ENCODE peak calls at places on chromosomes 6 and 20, in nine cellular contexts. O is IMR-90; I is anterior cingulate cortex; A is activated T-helper 1 cell treated with anti-CD3 and anti-CD28 coated beads, Interleukin-2, amount 50 U/mL, for 16 hours; B is K562; X is CD8-positive, alpha-beta memory T cell; M is stimulated activated CD8-positive, alpha-beta memory T cell treated with anti-CD3 and anti-CD28 coated beads, Interleukin-4, amount 100 ng/mL, for 4 hours; T is activated CD8-positive, alpha-beta memory T cell treated with anti-CD3 and anti-CD28 coated beads, Interleukin-2, amount 50 U/mL, for 4 hours; Q is suprapubic skin. S is an unnamed sample.

GRCh38 chr6:17446713-17447112 is 53.3 kb downstream of the CAP2 start:
- DNase-seq in T (no peak), B (no peak), A (no peak), O (no peak), M (no peak), Q (no peak), X (no peak), I (no peak), S (no peak)

GRCh38 chr6:18241208-18241836 is 23.0 kb downstream of the DEK start:
- DNase-seq in T (no peak), M (no peak), B (no peak), A (no peak), Q (no peak), O (peak; percentile 38), I (no peak), X (no peak), S (no peak)

GRCh38 chr6:89555751-89556150 is 82.8 kb downstream of the LYRM2 start:
- DNase-seq in X (no peak), M (no peak), I (no peak), T (no peak), Q (no peak), A (no peak), O (no peak), B (no peak), S (no peak)

GRCh38 chr6:129282053-129282452 is 399.1 kb downstream of the LAMA2 start:
- DNase-seq in T (no peak), A (no peak), B (no peak), X (no peak), I (no peak), Q (no peak), O (no peak), M (no peak), S (no peak)

GRCh38 chr6:8939615-8940014 is 504.3 kb upstream of the SLC35B3 start:
- DNase-seq in M (no peak), A (no peak), O (no peak), B (no peak), Q (no peak), I (no peak), T (no peak), X (no peak), S (no peak)

GRCh38 chr6:106617302-106617701 is 12.0 kb downstream of the RTN4IP1 start:
- DNase-seq in A (no peak), T (no peak), M (no peak), B (no peak), Q (no peak), X (no peak), I (no peak), O (no peak), S (no peak)

GRCh38 chr20:58850693-58851174 is at the start of gene GNAS-AS1:
- DNase-seq in A (peak; percentile 58), O (peak; percentile 87), B (peak; percentile 76), M (peak; percentile 56), X (peak; percentile 70), Q (no peak), T (peak; percentile 76), I (peak; percentile 28), S (peak; percentile 60)

GRCh38 chr20:58192567-58192966 is 35.9 kb downstream of the ANKRD60 start:
- DNase-seq in I (no peak), Q (no peak), X (no peak), M (no peak), T (peak; percentile 47), O (no peak), B (peak; percentile 50), A (no peak), S (peak; percentile 9)

GRCh38 chr6:24802271-24803059 is 3.7 kb upstream of the ARMH2 start:
- DNase-seq in Q (no peak), M (no peak), X (no peak), A (no peak), O (peak; percentile 48), B (no peak), I (no peak), T (no peak), S (no peak)

GRCh38 chr6:68069921-68070709 is 565.0 kb upstream of the ADGRB3 start:
- DNase-seq in I (no peak), T (no peak), B (no peak), Q (no peak), O (no peak), X (no peak), M (no peak), A (no peak), S (no peak)

GRCh38 chr6:144285798-144286502 is 815 bp downstream of the UTRN start:
- DNase-seq in B (no peak), A (peak; percentile 11), X (peak; percentile 29), M (no peak), Q (peak; percentile 90), I (no peak), T (peak; percentile 39), O (peak; percentile 30), S (peak; percentile 12)

GRCh38 chr6:149860834-149861602 is 3.1 kb downstream of the LRP11 start:
- DNase-seq in I (no peak), M (no peak), A (no peak), B (no peak), T (no peak), Q (no peak), X (no peak), O (no peak), S (no peak)

GRCh38 chr6:26329763-26330511 is 35.1 kb upstream of the BTN3A2 start:
- DNase-seq in A (no peak), Q (no peak), I (peak; percentile 3), X (peak; percentile 56), O (peak; percentile 68), M (no peak), B (no peak), T (peak; percentile 45), S (peak; percentile 28)

GRCh38 chr6:20350215-20350614 is 51.5 kb upstream of the E2F3 start:
- DNase-seq in T (no peak), B (no peak), O (peak; percentile 57), X (no peak), Q (no peak), M (no peak), A (no peak), I (no peak), S (no peak)

GRCh38 chr6:149471801-149472200 is 13.0 kb downstream of the ZC3H12D start:
- DNase-seq in O (no peak), A (no peak), T (no peak), M (no peak), B (no peak), X (no peak), Q (no peak), I (no peak), S (no peak)

GRCh38 chr6:136777651-136778050 is 14.6 kb downstream of the MAP3K5 start:
- DNase-seq in X (no peak), O (no peak), T (no peak), Q (no peak), B (no peak), M (no peak), A (no peak), I (no peak), S (no peak)

GRCh38 chr6:118298476-118298875 is 249.6 kb upstream of the PLN start:
- DNase-seq in T (no peak), B (no peak), O (peak; percentile 54), X (no peak), M (no peak), A (no peak), Q (no peak), I (no peak), S (no peak)

GRCh38 chr20:37804584-37805566 is 98.1 kb upstream of the VSTM2L start:
- DNase-seq in A (no peak), T (no peak), I (peak; percentile 28), O (no peak), M (no peak), B (no peak), Q (no peak), X (peak; percentile 6), S (no peak)

GRCh38 chr6:144411506-144412165 is 126.5 kb downstream of the UTRN start:
- DNase-seq in M (no peak), O (peak; percentile 33), X (peak; percentile 4), I (no peak), Q (no peak), B (no peak), T (no peak), A (no peak), S (no peak)

GRCh38 chr6:133241088-133241900 is at the start of gene EYA4:
- DNase-seq in Q (no peak), A (no peak), M (no peak), X (no peak), I (no peak), T (no peak), B (no peak), O (peak; percentile 74), S (no peak)

GRCh38 chr6:76703786-76704185 is 631.3 kb upstream of the IMPG1 start:
- DNase-seq in I (no peak), M (no peak), B (no peak), O (no peak), X (no peak), Q (no peak), A (no peak), T (no peak), S (no peak)

GRCh38 chr6:144586986-144587385 is 301.9 kb downstream of the UTRN start:
- DNase-seq in B (no peak), X (no peak), A (no peak), T (no peak), Q (no peak), M (no peak), O (no peak), I (no peak), S (no peak)

GRCh38 chr20:55153321-55153720 is 677.9 kb downstream of the DOK5 start:
- DNase-seq in M (no peak), Q (no peak), T (no peak), I (no peak), O (no peak), B (no peak), A (no peak), X (no peak), S (no peak)

GRCh38 chr20:24102749-24103148 is 114.2 kb upstream of the GGTLC1 start:
- DNase-seq in A (no peak), M (no peak), T (no peak), I (no peak), Q (no peak), O (no peak), X (no peak), B (no peak), S (no peak)

GRCh38 chr6:42984924-42985475 is 630 bp downstream of the PPP2R5D start:
- DNase-seq in B (peak; percentile 44), X (no peak), T (no peak), M (no peak), I (no peak), Q (no peak), A (no peak), O (no peak), S (no peak)

GRCh38 chr6:15593798-15594197 is 69.0 kb downstream of the DTNBP1 start:
- DNase-seq in Q (no peak), T (no peak), O (peak; percentile 27), B (no peak), I (no peak), M (no peak), A (no peak), X (no peak), S (no peak)

GRCh38 chr6:85483041-85483700 is 33.3 kb downstream of the NT5E start:
- DNase-seq in A (peak; percentile 61), I (peak; percentile 6), Q (peak; percentile 87), T (peak; percentile 90), O (peak; percentile 71), B (peak; percentile 80), M (peak; percentile 64), X (peak; percentile 65), S (peak; percentile 56)

GRCh38 chr20:36629719-36630340 is 16.2 kb downstream of the SLA2 start:
- DNase-seq in O (no peak), A (peak; percentile 14), X (peak; percentile 44), B (no peak), I (no peak), Q (no peak), M (peak; percentile 7), T (peak; percentile 37), S (peak; percentile 15)

GRCh38 chr6:96852605-96853004 is 15.3 kb upstream of the GPR63 start:
- DNase-seq in M (no peak), Q (no peak), X (no peak), I (no peak), O (no peak), T (no peak), B (no peak), A (no peak), S (no peak)

GRCh38 chr20:5531318-5532081 is 214.7 kb upstream of the PROKR2 start:
- DNase-seq in A (no peak), X (no peak), T (no peak), B (no peak), I (no peak), M (no peak), O (peak; percentile 35), Q (no peak), S (no peak)

GRCh38 chr6:7262037-7262461 is 51.0 kb downstream of the SSR1 start:
- DNase-seq in X (no peak), B (peak; percentile 64), M (no peak), O (no peak), Q (peak; percentile 57), I (no peak), T (no peak), A (no peak), S (no peak)

S was measured in effector memory CD4-positive, alpha-beta T cell.